ENCODE peak calls at places on chromosomes 13 and 19, in nine cellular contexts. One of them, this sample, is unnamed. For H3K4me1 and H3K27me3, the result is how much of the 10 kb centered on the place peaks cover.

GRCh38 chr13:67147257-67148218 is 82.6 kb downstream of the PCDH9 start:
- DNase-seq in HAP-1: peak
- DNase-seq in tibial artery: no peak
- DNase-seq in effector memory CD4-positive, alpha-beta T cell: no peak
- DNase-seq in testis: no peak
- DNase-seq in left ventricle myocardium inferior: no peak
- DNase-seq in colonic mucosa: no peak
- DNase-seq in iPS DF 6.9: no peak
- DNase-seq in lower lobe of right lung: no peak
- DNase-seq in this sample: no peak

GRCh38 chr13:53631511-53631910 is 602.9 kb downstream of the OLFM4 start:
- DNase-seq in HAP-1: no peak
- DNase-seq in tibial artery: no peak
- DNase-seq in effector memory CD4-positive, alpha-beta T cell: no peak
- DNase-seq in testis: no peak
- DNase-seq in left ventricle myocardium inferior: no peak
- DNase-seq in colonic mucosa: no peak
- DNase-seq in iPS DF 6.9: no peak
- DNase-seq in lower lobe of right lung: no peak
- DNase-seq in this sample: no peak

GRCh38 chr19:35509018-35509652 is 4.3 kb downstream of the DMKN start:
- DNase-seq in HAP-1: peak
- DNase-seq in tibial artery: no peak
- DNase-seq in effector memory CD4-positive, alpha-beta T cell: no peak
- DNase-seq in testis: no peak
- DNase-seq in left ventricle myocardium inferior: no peak
- DNase-seq in colonic mucosa: peak
- DNase-seq in iPS DF 6.9: no peak
- DNase-seq in lower lobe of right lung: peak
- DNase-seq in this sample: peak

GRCh38 chr13:91247768-91248167 is 99.7 kb upstream of the MIR17HG start:
- DNase-seq in HAP-1: no peak
- DNase-seq in tibial artery: no peak
- DNase-seq in effector memory CD4-positive, alpha-beta T cell: no peak
- DNase-seq in testis: no peak
- DNase-seq in left ventricle myocardium inferior: no peak
- DNase-seq in colonic mucosa: no peak
- DNase-seq in iPS DF 6.9: no peak
- DNase-seq in lower lobe of right lung: no peak
- DNase-seq in this sample: no peak

GRCh38 chr13:59458908-59459579 is 704.7 kb downstream of the DIAPH3 start:
- DNase-seq in HAP-1: no peak
- DNase-seq in tibial artery: no peak
- DNase-seq in effector memory CD4-positive, alpha-beta T cell: no peak
- DNase-seq in testis: no peak
- DNase-seq in left ventricle myocardium inferior: no peak
- DNase-seq in colonic mucosa: no peak
- DNase-seq in iPS DF 6.9: no peak
- DNase-seq in lower lobe of right lung: no peak
- DNase-seq in this sample: no peak

GRCh38 chr13:102846261-102847015 is 606 bp downstream of the ERCC5 start:
- DNase-seq in HAP-1: peak
- DNase-seq in tibial artery: no peak
- DNase-seq in effector memory CD4-positive, alpha-beta T cell: peak
- DNase-seq in testis: peak
- DNase-seq in left ventricle myocardium inferior: peak
- DNase-seq in colonic mucosa: peak
- DNase-seq in iPS DF 6.9: no peak
- DNase-seq in lower lobe of right lung: peak
- DNase-seq in this sample: peak

GRCh38 chr19:27971869-27972268 is 1241.1 kb downstream of the UQCRFS1 start:
- DNase-seq in HAP-1: no peak
- DNase-seq in tibial artery: no peak
- DNase-seq in effector memory CD4-positive, alpha-beta T cell: no peak
- DNase-seq in testis: no peak
- DNase-seq in left ventricle myocardium inferior: no peak
- DNase-seq in colonic mucosa: no peak
- DNase-seq in iPS DF 6.9: no peak
- DNase-seq in lower lobe of right lung: no peak
- DNase-seq in this sample: no peak

GRCh38 chr19:41480336-41480735 is 37.4 kb downstream of the ERICH4 start:
- DNase-seq in HAP-1: no peak
- DNase-seq in tibial artery: no peak
- DNase-seq in effector memory CD4-positive, alpha-beta T cell: no peak
- DNase-seq in testis: peak
- DNase-seq in left ventricle myocardium inferior: no peak
- DNase-seq in colonic mucosa: no peak
- DNase-seq in iPS DF 6.9: no peak
- DNase-seq in lower lobe of right lung: no peak
- DNase-seq in this sample: no peak

GRCh38 chr19:54160182-54160811 is 776 bp upstream of the LENG1 start:
- DNase-seq in HAP-1: peak
- DNase-seq in tibial artery: no peak
- DNase-seq in effector memory CD4-positive, alpha-beta T cell: no peak
- DNase-seq in testis: no peak
- DNase-seq in left ventricle myocardium inferior: no peak
- DNase-seq in colonic mucosa: peak
- DNase-seq in iPS DF 6.9: no peak
- DNase-seq in lower lobe of right lung: no peak
- DNase-seq in this sample: peak

GRCh38 chr19:3386447-3387234 is 20.3 kb downstream of the NFIC start:
- DNase-seq in HAP-1: no peak
- DNase-seq in tibial artery: no peak
- DNase-seq in effector memory CD4-positive, alpha-beta T cell: no peak
- DNase-seq in testis: no peak
- DNase-seq in left ventricle myocardium inferior: peak
- DNase-seq in colonic mucosa: no peak
- DNase-seq in iPS DF 6.9: no peak
- DNase-seq in lower lobe of right lung: no peak
- DNase-seq in this sample: no peak
- H3K4me1 ChIP-seq in HAP-1: under half
- H3K4me1 ChIP-seq in tibial artery: half or more
- H3K4me1 ChIP-seq in effector memory CD4-positive, alpha-beta T cell: under half
- H3K4me1 ChIP-seq in testis: half or more
- H3K4me1 ChIP-seq in left ventricle myocardium inferior: half or more
- H3K4me1 ChIP-seq in colonic mucosa: under half
- H3K4me1 ChIP-seq in iPS DF 6.9: under half
- H3K4me1 ChIP-seq in lower lobe of right lung: half or more
- H3K4me1 ChIP-seq in this sample: half or more

GRCh38 chr13:113337976-113338375 is 26.0 kb downstream of the GRTP1 start:
- DNase-seq in HAP-1: no peak
- DNase-seq in tibial artery: no peak
- DNase-seq in effector memory CD4-positive, alpha-beta T cell: no peak
- DNase-seq in testis: no peak
- DNase-seq in left ventricle myocardium inferior: no peak
- DNase-seq in colonic mucosa: no peak
- DNase-seq in iPS DF 6.9: no peak
- DNase-seq in lower lobe of right lung: peak
- DNase-seq in this sample: no peak
- H3K27me3 ChIP-seq in HAP-1: under half
- H3K27me3 ChIP-seq in tibial artery: under half
- H3K27me3 ChIP-seq in effector memory CD4-positive, alpha-beta T cell: under half
- H3K27me3 ChIP-seq in testis: under half
- H3K27me3 ChIP-seq in left ventricle myocardium inferior: under half
- H3K27me3 ChIP-seq in colonic mucosa: under half
- H3K27me3 ChIP-seq in iPS DF 6.9: under half
- H3K27me3 ChIP-seq in lower lobe of right lung: under half
- H3K27me3 ChIP-seq in this sample: under half

DNA sequence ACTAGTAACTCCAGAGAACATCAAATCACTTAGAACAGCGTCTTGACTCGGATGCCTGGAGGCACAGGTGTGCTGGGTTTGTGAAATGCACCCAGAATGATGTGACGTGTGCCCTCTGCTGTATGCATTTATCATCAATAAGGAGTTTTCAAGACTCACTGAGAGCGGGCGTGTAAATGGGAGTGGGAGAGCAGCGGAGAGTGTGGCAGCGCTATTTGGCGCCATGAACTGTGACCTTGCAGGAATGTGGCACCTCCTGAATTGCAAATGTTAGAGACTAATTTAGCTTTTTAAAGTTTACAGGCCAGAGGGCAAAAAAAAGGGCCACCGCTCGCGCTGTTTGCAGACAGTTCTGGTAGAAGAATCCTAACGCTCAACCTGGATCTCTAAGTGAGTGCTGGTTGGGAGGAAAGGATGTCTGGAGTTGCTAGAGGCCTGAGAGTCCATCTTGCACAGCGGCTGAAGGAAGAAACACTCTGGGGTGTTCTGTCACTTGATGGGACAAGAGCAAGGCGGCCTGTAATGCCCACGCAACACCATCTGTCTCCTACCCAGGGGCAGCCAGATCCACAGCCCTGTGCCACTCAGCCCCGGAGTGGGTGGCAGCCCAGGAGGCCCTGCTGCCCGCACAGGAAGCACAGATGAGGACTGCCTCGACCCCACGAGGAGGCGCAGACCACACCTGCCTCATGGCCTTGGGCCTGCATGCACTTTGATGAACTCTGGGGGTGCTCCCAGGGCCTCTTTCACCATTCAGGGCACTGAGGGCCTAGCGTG is 19.7 kb downstream of the RANBP3 start:
- DNase-seq in HAP-1: peak
- DNase-seq in tibial artery: no peak
- DNase-seq in effector memory CD4-positive, alpha-beta T cell: no peak
- DNase-seq in testis: no peak
- DNase-seq in left ventricle myocardium inferior: no peak
- DNase-seq in colonic mucosa: no peak
- DNase-seq in iPS DF 6.9: no peak
- DNase-seq in lower lobe of right lung: no peak
- DNase-seq in this sample: no peak
- H3K4me1 ChIP-seq in HAP-1: under half
- H3K4me1 ChIP-seq in tibial artery: under half
- H3K4me1 ChIP-seq in effector memory CD4-positive, alpha-beta T cell: half or more
- H3K4me1 ChIP-seq in testis: under half
- H3K4me1 ChIP-seq in left ventricle myocardium inferior: half or more
- H3K4me1 ChIP-seq in colonic mucosa: under half
- H3K4me1 ChIP-seq in iPS DF 6.9: under half
- H3K4me1 ChIP-seq in lower lobe of right lung: half or more
- H3K4me1 ChIP-seq in this sample: half or more

GRCh38 chr19:18789422-18789832 is 1.7 kb downstream of the COMP start:
- DNase-seq in HAP-1: no peak
- DNase-seq in tibial artery: no peak
- DNase-seq in effector memory CD4-positive, alpha-beta T cell: no peak
- DNase-seq in testis: no peak
- DNase-seq in left ventricle myocardium inferior: no peak
- DNase-seq in colonic mucosa: no peak
- DNase-seq in iPS DF 6.9: no peak
- DNase-seq in lower lobe of right lung: no peak
- DNase-seq in this sample: no peak

GRCh38 chr19:18789883-18790565 is 1.1 kb downstream of the COMP start:
- DNase-seq in HAP-1: peak
- DNase-seq in tibial artery: peak
- DNase-seq in effector memory CD4-positive, alpha-beta T cell: no peak
- DNase-seq in testis: no peak
- DNase-seq in left ventricle myocardium inferior: no peak
- DNase-seq in colonic mucosa: no peak
- DNase-seq in iPS DF 6.9: no peak
- DNase-seq in lower lobe of right lung: no peak
- DNase-seq in this sample: peak

GRCh38 chr19:18788782-18789421 is 2.2 kb downstream of the COMP start:
- DNase-seq in HAP-1: no peak
- DNase-seq in tibial artery: no peak
- DNase-seq in effector memory CD4-positive, alpha-beta T cell: no peak
- DNase-seq in testis: no peak
- DNase-seq in left ventricle myocardium inferior: no peak
- DNase-seq in colonic mucosa: no peak
- DNase-seq in iPS DF 6.9: no peak
- DNase-seq in lower lobe of right lung: no peak
- DNase-seq in this sample: no peak

GRCh38 chr19:18791315-18791678 is 192 bp upstream of the COMP start:
- DNase-seq in HAP-1: no peak
- DNase-seq in tibial artery: no peak
- DNase-seq in effector memory CD4-positive, alpha-beta T cell: no peak
- DNase-seq in testis: no peak
- DNase-seq in left ventricle myocardium inferior: no peak
- DNase-seq in colonic mucosa: no peak
- DNase-seq in iPS DF 6.9: no peak
- DNase-seq in lower lobe of right lung: no peak
- DNase-seq in this sample: no peak

DNA sequence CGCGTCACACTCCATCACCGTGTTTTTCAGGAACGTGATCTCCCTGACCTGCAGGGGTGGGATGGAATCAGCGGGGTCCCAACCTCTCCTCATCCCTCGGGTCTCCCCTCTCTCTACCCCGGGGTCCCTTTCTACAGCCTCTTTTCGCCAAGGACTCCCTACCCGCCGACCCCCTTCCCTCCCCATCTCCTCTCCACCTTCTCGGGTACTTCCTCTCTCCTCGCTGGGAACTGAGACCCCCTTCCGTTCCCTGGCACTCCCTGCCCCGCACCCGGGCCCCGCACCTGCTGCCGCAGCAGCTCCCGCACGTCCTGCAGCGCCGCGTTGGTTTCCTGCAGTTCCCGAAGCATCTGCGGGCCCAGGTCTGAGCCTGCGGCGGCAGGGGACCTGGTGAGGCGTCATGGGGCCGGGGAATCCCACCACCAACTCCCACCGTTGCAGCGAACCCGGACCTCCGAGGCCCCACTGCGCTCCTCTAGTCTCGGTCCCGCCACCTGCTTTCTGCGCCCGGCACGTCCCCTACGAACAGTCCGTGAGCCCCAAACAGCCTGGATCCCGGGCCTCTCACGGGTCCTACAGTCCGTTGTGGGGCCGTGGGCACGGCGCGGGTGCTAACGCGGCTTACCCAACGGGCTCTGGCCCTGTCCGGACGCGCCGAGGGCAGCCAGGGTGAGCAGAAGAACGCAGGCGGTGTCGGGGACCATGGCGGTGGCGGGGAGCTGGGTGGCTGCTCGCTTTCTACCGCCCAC is at the start of gene COMP:
- DNase-seq in HAP-1: no peak
- DNase-seq in tibial artery: no peak
- DNase-seq in effector memory CD4-positive, alpha-beta T cell: no peak
- DNase-seq in testis: no peak
- DNase-seq in left ventricle myocardium inferior: no peak
- DNase-seq in colonic mucosa: no peak
- DNase-seq in iPS DF 6.9: no peak
- DNase-seq in lower lobe of right lung: no peak
- DNase-seq in this sample: no peak
- H3K27me3 ChIP-seq in HAP-1: under half
- H3K27me3 ChIP-seq in tibial artery: under half
- H3K27me3 ChIP-seq in effector memory CD4-positive, alpha-beta T cell: half or more
- H3K27me3 ChIP-seq in testis: under half
- H3K27me3 ChIP-seq in left ventricle myocardium inferior: half or more
- H3K27me3 ChIP-seq in colonic mucosa: half or more
- H3K27me3 ChIP-seq in iPS DF 6.9: half or more
- H3K27me3 ChIP-seq in lower lobe of right lung: half or more
- H3K27me3 ChIP-seq in this sample: under half

This sample was measured in thyroid gland.